ENCODE peak calls at places on chromosomes 16 and 17, in nine cellular contexts. One of them, this sample, is unnamed.

GRCh38 chr17:76738468-76738850 is 540 bp downstream of the MFSD11 start:
- DNase-seq in transverse colon: no peak
- DNase-seq in substantia nigra: no peak
- DNase-seq in activated T-cell treated with anti-CD3 and anti-CD28 coated beads, Interleukin-2, amount 50 U/mL, for 24 hours: no peak
- DNase-seq in GM04504: no peak
- DNase-seq in AG09319: no peak
- DNase-seq in EH: no peak
- DNase-seq in activated effector memory CD4-positive, alpha-beta T cell treated with anti-CD3 and anti-CD28 coated beads, Interleukin-2, amount 50 U/mL, for 16 hours: no peak
- DNase-seq in Kasumi-1: peak
- DNase-seq in this sample: no peak

GRCh38 chr16:48117217-48118105 is 38.3 kb downstream of the ABCC12 start:
- DNase-seq in transverse colon: peak
- DNase-seq in substantia nigra: no peak
- DNase-seq in activated T-cell treated with anti-CD3 and anti-CD28 coated beads, Interleukin-2, amount 50 U/mL, for 24 hours: peak
- DNase-seq in GM04504: no peak
- DNase-seq in AG09319: no peak
- DNase-seq in EH: peak
- DNase-seq in activated effector memory CD4-positive, alpha-beta T cell treated with anti-CD3 and anti-CD28 coated beads, Interleukin-2, amount 50 U/mL, for 16 hours: peak
- DNase-seq in Kasumi-1: peak
- DNase-seq in this sample: no peak

GRCh38 chr16:23195415-23195978 is 13.0 kb downstream of the SCNN1G start:
- DNase-seq in transverse colon: no peak
- DNase-seq in substantia nigra: no peak
- DNase-seq in activated T-cell treated with anti-CD3 and anti-CD28 coated beads, Interleukin-2, amount 50 U/mL, for 24 hours: no peak
- DNase-seq in GM04504: no peak
- DNase-seq in AG09319: no peak
- DNase-seq in EH: no peak
- DNase-seq in activated effector memory CD4-positive, alpha-beta T cell treated with anti-CD3 and anti-CD28 coated beads, Interleukin-2, amount 50 U/mL, for 16 hours: no peak
- DNase-seq in Kasumi-1: no peak
- DNase-seq in this sample: no peak

GRCh38 chr16:3171181-3171854 is 16.7 kb upstream of the OR1F1 start:
- DNase-seq in transverse colon: no peak
- DNase-seq in substantia nigra: no peak
- DNase-seq in activated T-cell treated with anti-CD3 and anti-CD28 coated beads, Interleukin-2, amount 50 U/mL, for 24 hours: no peak
- DNase-seq in GM04504: no peak
- DNase-seq in AG09319: no peak
- DNase-seq in EH: no peak
- DNase-seq in activated effector memory CD4-positive, alpha-beta T cell treated with anti-CD3 and anti-CD28 coated beads, Interleukin-2, amount 50 U/mL, for 16 hours: peak
- DNase-seq in Kasumi-1: no peak
- DNase-seq in this sample: no peak

GRCh38 chr17:69575346-69575761 is 160.9 kb downstream of the MAP2K6 start:
- DNase-seq in transverse colon: no peak
- DNase-seq in substantia nigra: no peak
- DNase-seq in activated T-cell treated with anti-CD3 and anti-CD28 coated beads, Interleukin-2, amount 50 U/mL, for 24 hours: no peak
- DNase-seq in GM04504: peak
- DNase-seq in AG09319: peak
- DNase-seq in EH: peak
- DNase-seq in activated effector memory CD4-positive, alpha-beta T cell treated with anti-CD3 and anti-CD28 coated beads, Interleukin-2, amount 50 U/mL, for 16 hours: no peak
- DNase-seq in Kasumi-1: no peak
- DNase-seq in this sample: no peak

GRCh38 chr17:71339219-71339618 is 781.6 kb upstream of the SOX9 start:
- DNase-seq in transverse colon: no peak
- DNase-seq in substantia nigra: no peak
- DNase-seq in activated T-cell treated with anti-CD3 and anti-CD28 coated beads, Interleukin-2, amount 50 U/mL, for 24 hours: no peak
- DNase-seq in GM04504: no peak
- DNase-seq in AG09319: no peak
- DNase-seq in EH: no peak
- DNase-seq in activated effector memory CD4-positive, alpha-beta T cell treated with anti-CD3 and anti-CD28 coated beads, Interleukin-2, amount 50 U/mL, for 16 hours: no peak
- DNase-seq in Kasumi-1: no peak
- DNase-seq in this sample: no peak

GRCh38 chr17:14165672-14166071 is 71.0 kb downstream of the CDRT15 start:
- DNase-seq in transverse colon: no peak
- DNase-seq in substantia nigra: no peak
- DNase-seq in activated T-cell treated with anti-CD3 and anti-CD28 coated beads, Interleukin-2, amount 50 U/mL, for 24 hours: no peak
- DNase-seq in GM04504: no peak
- DNase-seq in AG09319: no peak
- DNase-seq in EH: no peak
- DNase-seq in activated effector memory CD4-positive, alpha-beta T cell treated with anti-CD3 and anti-CD28 coated beads, Interleukin-2, amount 50 U/mL, for 16 hours: no peak
- DNase-seq in Kasumi-1: no peak
- DNase-seq in this sample: no peak

GRCh38 chr16:70478912-70479341 is 24.5 kb downstream of the FCSK start:
- DNase-seq in transverse colon: no peak
- DNase-seq in substantia nigra: no peak
- DNase-seq in activated T-cell treated with anti-CD3 and anti-CD28 coated beads, Interleukin-2, amount 50 U/mL, for 24 hours: no peak
- DNase-seq in GM04504: no peak
- DNase-seq in AG09319: no peak
- DNase-seq in EH: peak
- DNase-seq in activated effector memory CD4-positive, alpha-beta T cell treated with anti-CD3 and anti-CD28 coated beads, Interleukin-2, amount 50 U/mL, for 16 hours: no peak
- DNase-seq in Kasumi-1: no peak
- DNase-seq in this sample: no peak

GRCh38 chr16:23673971-23674614 is 4.6 kb upstream of the PLK1 start:
- DNase-seq in transverse colon: no peak
- DNase-seq in substantia nigra: no peak
- DNase-seq in activated T-cell treated with anti-CD3 and anti-CD28 coated beads, Interleukin-2, amount 50 U/mL, for 24 hours: no peak
- DNase-seq in GM04504: no peak
- DNase-seq in AG09319: no peak
- DNase-seq in EH: no peak
- DNase-seq in activated effector memory CD4-positive, alpha-beta T cell treated with anti-CD3 and anti-CD28 coated beads, Interleukin-2, amount 50 U/mL, for 16 hours: no peak
- DNase-seq in Kasumi-1: no peak
- DNase-seq in this sample: no peak

GRCh38 chr17:12549499-12549901 is 116.2 kb upstream of the MYOCD start:
- DNase-seq in transverse colon: no peak
- DNase-seq in substantia nigra: no peak
- DNase-seq in activated T-cell treated with anti-CD3 and anti-CD28 coated beads, Interleukin-2, amount 50 U/mL, for 24 hours: no peak
- DNase-seq in GM04504: no peak
- DNase-seq in AG09319: no peak
- DNase-seq in EH: peak
- DNase-seq in activated effector memory CD4-positive, alpha-beta T cell treated with anti-CD3 and anti-CD28 coated beads, Interleukin-2, amount 50 U/mL, for 16 hours: no peak
- DNase-seq in Kasumi-1: no peak
- DNase-seq in this sample: no peak

GRCh38 chr17:58315750-58316149 is 12.8 kb downstream of the TSPOAP1 start:
- DNase-seq in transverse colon: no peak
- DNase-seq in substantia nigra: no peak
- DNase-seq in activated T-cell treated with anti-CD3 and anti-CD28 coated beads, Interleukin-2, amount 50 U/mL, for 24 hours: no peak
- DNase-seq in GM04504: no peak
- DNase-seq in AG09319: no peak
- DNase-seq in EH: no peak
- DNase-seq in activated effector memory CD4-positive, alpha-beta T cell treated with anti-CD3 and anti-CD28 coated beads, Interleukin-2, amount 50 U/mL, for 16 hours: no peak
- DNase-seq in Kasumi-1: no peak
- DNase-seq in this sample: no peak

GRCh38 chr17:56593073-56593740 is at the start of gene NOG:
- DNase-seq in transverse colon: no peak
- DNase-seq in substantia nigra: no peak
- DNase-seq in activated T-cell treated with anti-CD3 and anti-CD28 coated beads, Interleukin-2, amount 50 U/mL, for 24 hours: peak
- DNase-seq in GM04504: no peak
- DNase-seq in AG09319: no peak
- DNase-seq in EH: peak
- DNase-seq in activated effector memory CD4-positive, alpha-beta T cell treated with anti-CD3 and anti-CD28 coated beads, Interleukin-2, amount 50 U/mL, for 16 hours: peak
- DNase-seq in Kasumi-1: peak
- DNase-seq in this sample: peak

GRCh38 chr17:6020376-6021010 is 49.7 kb upstream of the WSCD1 start:
- DNase-seq in transverse colon: no peak
- DNase-seq in substantia nigra: no peak
- DNase-seq in activated T-cell treated with anti-CD3 and anti-CD28 coated beads, Interleukin-2, amount 50 U/mL, for 24 hours: no peak
- DNase-seq in GM04504: no peak
- DNase-seq in AG09319: no peak
- DNase-seq in EH: no peak
- DNase-seq in activated effector memory CD4-positive, alpha-beta T cell treated with anti-CD3 and anti-CD28 coated beads, Interleukin-2, amount 50 U/mL, for 16 hours: no peak
- DNase-seq in Kasumi-1: no peak
- DNase-seq in this sample: no peak

GRCh38 chr17:4597975-4598374 is 13.6 kb downstream of the SMTNL2 start:
- DNase-seq in transverse colon: no peak
- DNase-seq in substantia nigra: no peak
- DNase-seq in activated T-cell treated with anti-CD3 and anti-CD28 coated beads, Interleukin-2, amount 50 U/mL, for 24 hours: no peak
- DNase-seq in GM04504: no peak
- DNase-seq in AG09319: no peak
- DNase-seq in EH: no peak
- DNase-seq in activated effector memory CD4-positive, alpha-beta T cell treated with anti-CD3 and anti-CD28 coated beads, Interleukin-2, amount 50 U/mL, for 16 hours: no peak
- DNase-seq in Kasumi-1: no peak
- DNase-seq in this sample: no peak

GRCh38 chr17:61451538-61452300 is 503 bp upstream of the TBX4 start:
- DNase-seq in transverse colon: no peak
- DNase-seq in substantia nigra: no peak
- DNase-seq in activated T-cell treated with anti-CD3 and anti-CD28 coated beads, Interleukin-2, amount 50 U/mL, for 24 hours: no peak
- DNase-seq in GM04504: no peak
- DNase-seq in AG09319: no peak
- DNase-seq in EH: no peak
- DNase-seq in activated effector memory CD4-positive, alpha-beta T cell treated with anti-CD3 and anti-CD28 coated beads, Interleukin-2, amount 50 U/mL, for 16 hours: peak
- DNase-seq in Kasumi-1: no peak
- DNase-seq in this sample: no peak

This sample was measured in hippocampal formation.